ENCODE peak calls at places on chromosomes 16 and 17, in nine cellular contexts. Q, G, P, I, B, T, C, S and E are unnamed samples.

GRCh38 chr17:79272666-79273219 is 198.1 kb downstream of the ENGASE start:
- DNase-seq in S (no peak), C (no peak), T (no peak), B (no peak), P (no peak), Q (no peak), G (no peak), I (no peak), E (no peak)

GRCh38 chr16:16096161-16096857 is 127.0 kb downstream of the ABCC6 start:
- DNase-seq in B (peak), T (peak), P (no peak), G (no peak), S (no peak), C (no peak), Q (peak), I (peak), E (no peak)

GRCh38 chr16:71900336-71900735 is 5.0 kb downstream of the IST1 start:
- DNase-seq in S (peak), Q (no peak), I (no peak), G (no peak), T (no peak), B (no peak), P (no peak), C (no peak), E (no peak)

GRCh38 chr16:725463-726187 is 618 bp downstream of the CCDC78 start:
- DNase-seq in C (no peak), S (no peak), G (no peak), Q (no peak), T (no peak), I (no peak), B (no peak), P (no peak), E (no peak)

GRCh38 chr17:56676807-56677206 is 83.3 kb downstream of the NOG start:
- DNase-seq in B (no peak), Q (no peak), I (no peak), C (no peak), G (no peak), P (no peak), S (no peak), T (no peak), E (no peak)

GRCh38 chr16:11835891-11836652 is 15.3 kb downstream of the RSL1D1 start:
- DNase-seq in I (no peak), T (peak), Q (peak), P (peak), G (no peak), B (peak), S (no peak), C (no peak), E (peak)

GRCh38 chr16:4314532-4315184 is 1.2 kb upstream of the GLIS2 start:
- DNase-seq in Q (no peak), I (no peak), P (peak), S (peak), C (peak), T (peak), B (peak), G (peak), E (no peak)

GRCh38 chr16:67441907-67442306 is 11.0 kb downstream of the HSD11B2 start:
- DNase-seq in C (peak), G (no peak), T (peak), B (no peak), I (no peak), P (no peak), S (no peak), Q (no peak), E (no peak)

GRCh38 chr17:6079155-6079554 is 9.0 kb downstream of the WSCD1 start:
- DNase-seq in B (no peak), Q (no peak), I (no peak), G (no peak), S (no peak), T (no peak), C (no peak), P (no peak), E (peak)

GRCh38 chr17:8248751-8249607 is at the start of gene PFAS:
- DNase-seq in B (peak), Q (peak), S (peak), G (peak), P (peak), C (peak), I (peak), T (peak), E (peak)

GRCh38 chr17:17680477-17681186 is 626 bp upstream of the RAI1 start:
- DNase-seq in G (no peak), C (no peak), S (no peak), Q (no peak), P (no peak), I (no peak), T (no peak), B (no peak), E (no peak)

GRCh38 chr16:49952386-49952785 is 72.6 kb upstream of the CNEP1R1 start:
- DNase-seq in I (no peak), S (no peak), C (no peak), B (no peak), T (peak), Q (no peak), P (no peak), G (no peak), E (no peak)

GRCh38 chr17:204427-205175 is 23.2 kb upstream of the DOC2B start:
- DNase-seq in C (no peak), G (no peak), Q (no peak), S (no peak), P (no peak), B (no peak), I (no peak), T (no peak), E (no peak)

GRCh38 chr17:58351710-58352017 is 337 bp downstream of the SUPT4H1 start:
- DNase-seq in T (no peak), C (no peak), Q (no peak), G (no peak), S (no peak), P (no peak), I (no peak), B (no peak), E (no peak)

GRCh38 chr16:85588562-85589503 is 24.3 kb upstream of the GSE1 start:
- DNase-seq in I (no peak), S (no peak), P (no peak), G (no peak), C (no peak), B (no peak), Q (no peak), T (no peak), E (no peak)

GRCh38 chr17:72151565-72152391 is 31.0 kb downstream of the SOX9 start:
- DNase-seq in Q (no peak), I (peak), P (peak), B (no peak), C (peak), S (no peak), T (peak), G (peak), E (no peak)

GRCh38 chr17:77846531-77847085 is 111.9 kb upstream of the TNRC6C start:
- DNase-seq in B (no peak), G (peak), P (peak), C (no peak), I (no peak), Q (no peak), T (no peak), S (no peak), E (no peak)

GRCh38 chr16:48580925-48581500 is 29.0 kb downstream of the N4BP1 start:
- DNase-seq in C (no peak), B (no peak), G (no peak), I (no peak), Q (no peak), S (no peak), T (no peak), P (no peak), E (no peak)

GRCh38 chr16:75265911-75266701 is 14.7 kb upstream of the BCAR1 start:
- DNase-seq in C (peak), I (peak), Q (no peak), P (peak), G (peak), B (peak), T (peak), S (peak), E (no peak)

GRCh38 chr16:75264999-75265910 is 13.8 kb upstream of the BCAR1 start:
- DNase-seq in G (peak), Q (no peak), T (no peak), C (peak), S (no peak), P (peak), B (peak), I (no peak), E (no peak)

GRCh38 chr16:75267631-75268264 is 16.3 kb upstream of the BCAR1 start:
- DNase-seq in G (peak), C (peak), S (no peak), Q (no peak), B (peak), I (no peak), P (peak), T (peak), E (no peak)

GRCh38 chr16:75264531-75264998 is 13.1 kb upstream of the BCAR1 start:
- DNase-seq in P (no peak), S (no peak), I (peak), G (no peak), B (no peak), Q (no peak), C (peak), T (peak), E (no peak)

DNA sequence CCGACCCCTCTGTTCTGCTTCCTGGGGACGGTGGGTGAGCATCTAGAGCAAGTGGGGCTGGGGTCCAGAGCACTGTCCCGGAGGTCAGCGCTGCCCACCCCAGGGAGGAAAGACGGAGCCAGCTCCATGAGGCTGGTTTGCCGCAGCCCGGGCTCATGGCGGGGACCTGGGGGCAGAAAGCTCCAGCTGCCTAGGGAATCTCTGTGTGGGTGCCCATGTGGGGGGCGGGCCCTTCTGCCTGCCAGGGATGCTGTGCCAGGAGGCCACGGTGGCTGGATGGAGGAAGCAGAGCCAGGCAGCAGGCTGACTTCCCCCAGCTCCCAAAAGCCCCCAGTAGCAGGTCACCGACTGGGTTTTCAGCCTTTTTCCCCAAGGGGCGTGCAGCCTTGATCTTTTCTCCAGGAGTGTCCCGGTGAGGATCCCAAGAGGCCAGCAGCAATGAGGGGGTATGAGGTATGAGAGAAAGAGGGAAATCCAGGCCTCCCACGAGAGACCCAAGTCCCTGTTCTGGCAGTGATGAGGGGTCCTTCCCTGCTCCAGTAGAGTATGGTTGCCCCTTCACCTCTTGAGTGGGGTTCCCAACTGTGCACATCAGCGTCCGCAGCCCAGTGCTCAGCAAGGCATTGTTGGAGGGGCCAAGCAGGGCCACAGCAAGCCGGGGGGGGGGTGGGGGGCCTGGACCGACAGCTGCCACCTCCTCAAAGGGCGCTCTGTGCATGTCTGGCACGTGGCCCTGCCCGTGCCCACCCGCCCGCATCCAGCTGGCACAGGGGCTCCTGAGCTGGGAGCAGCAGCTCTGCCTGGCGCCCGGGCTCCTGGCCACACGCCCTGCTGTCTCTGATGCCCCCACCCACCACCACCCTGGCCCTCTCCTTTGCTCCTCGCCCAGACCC is 15.6 kb upstream of the BCAR1 start:
- DNase-seq in Q (no peak), I (no peak), G (no peak), T (no peak), S (no peak), B (no peak), P (no peak), C (peak), E (no peak)
- H3K4me3 ChIP-seq in Q (no peak), I (no peak), G (peak), T (no peak), S (no peak), B (peak), P (no peak), C (no peak), E (no peak)

GRCh38 chr17:42670925-42671657 is 5.7 kb downstream of the PLEKHH3 start:
- DNase-seq in Q (no peak), C (no peak), P (no peak), S (no peak), T (no peak), I (no peak), B (no peak), G (no peak), E (no peak)

GRCh38 chr17:42673266-42673884 is 3.4 kb downstream of the PLEKHH3 start:
- DNase-seq in B (peak), Q (no peak), S (no peak), P (no peak), G (no peak), T (no peak), C (no peak), I (no peak), E (no peak)

GRCh38 chr17:42669705-42670198 is 7.0 kb downstream of the PLEKHH3 start:
- DNase-seq in G (no peak), S (no peak), B (no peak), Q (no peak), I (no peak), T (no peak), P (no peak), C (peak), E (no peak)

GRCh38 chr17:42672038-42672437 is 4.8 kb downstream of the PLEKHH3 start:
- DNase-seq in C (peak), P (no peak), T (no peak), S (no peak), I (no peak), G (no peak), B (no peak), Q (no peak), E (no peak)

GRCh38 chr17:42670199-42670924 is 6.4 kb downstream of the PLEKHH3 start:
- DNase-seq in B (no peak), S (no peak), T (no peak), Q (no peak), C (peak), P (no peak), I (no peak), G (peak), E (no peak)
- H3K4me3 ChIP-seq in B (no peak), S (no peak), T (no peak), Q (no peak), C (peak), P (no peak), I (peak), G (peak), E (no peak)

DNA sequence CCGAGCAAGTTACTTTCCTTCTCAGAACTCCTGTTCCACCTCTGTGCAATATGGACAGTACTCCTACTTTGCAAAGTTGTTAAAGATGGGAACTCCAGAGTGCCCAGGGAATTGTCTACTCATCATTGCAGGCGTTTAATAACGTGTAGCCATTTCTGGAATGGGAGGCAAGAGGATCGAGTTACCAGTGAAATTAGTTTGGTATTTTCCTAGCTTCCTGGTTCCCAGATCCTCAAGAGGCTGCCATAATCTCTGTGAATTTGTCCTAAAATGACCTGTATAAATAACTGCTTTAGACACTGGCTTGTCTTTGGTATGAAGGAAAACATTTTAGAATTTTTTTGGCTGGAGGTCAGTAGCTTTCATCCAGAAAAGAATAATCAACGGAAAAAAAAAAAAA is 27.7 kb downstream of the WWOX start:
- DNase-seq in P (no peak), C (no peak), Q (peak), I (no peak), G (no peak), B (no peak), T (peak), S (no peak), E (peak)
- H3K4me3 ChIP-seq in P (no peak), C (no peak), Q (no peak), I (no peak), G (no peak), B (no peak), T (no peak), S (no peak), E (no peak)

GRCh38 chr17:38868968-38869646 is 751 bp upstream of the LASP1 start:
- DNase-seq in I (peak), T (peak), P (peak), G (peak), S (peak), B (peak), C (peak), Q (no peak), E (peak)
- H3K4me3 ChIP-seq in I (peak), T (peak), P (peak), G (peak), S (peak), B (peak), C (peak), Q (peak), E (peak)

GRCh38 chr16:88771294-88771772 is 13.7 kb downstream of the PIEZO1 start:
- DNase-seq in C (no peak), I (no peak), S (no peak), B (no peak), G (peak), T (no peak), Q (no peak), P (no peak), E (no peak)
- H3K4me3 ChIP-seq in C (no peak), I (no peak), S (no peak), B (no peak), G (no peak), T (no peak), Q (no peak), P (peak), E (no peak)

GRCh38 chr17:20092292-20092867 is 83.2 kb downstream of the SPECC1 start:
- DNase-seq in G (no peak), B (no peak), Q (no peak), P (no peak), T (no peak), S (no peak), C (no peak), I (no peak), E (no peak)

GRCh38 chr17:20092973-20093626 is 83.9 kb downstream of the SPECC1 start:
- DNase-seq in I (no peak), S (no peak), P (no peak), Q (no peak), B (no peak), G (no peak), T (no peak), C (no peak), E (no peak)

GRCh38 chr17:20094777-20095176 is 85.6 kb downstream of the SPECC1 start:
- DNase-seq in Q (no peak), C (no peak), B (no peak), T (no peak), G (no peak), I (no peak), S (no peak), P (no peak), E (no peak)

GRCh38 chr17:20089795-20090547 is 80.8 kb downstream of the SPECC1 start:
- DNase-seq in T (no peak), B (no peak), G (no peak), S (peak), Q (no peak), P (no peak), C (no peak), I (no peak), E (no peak)

GRCh38 chr17:20091161-20092029 is 82.2 kb downstream of the SPECC1 start:
- DNase-seq in T (peak), S (no peak), Q (peak), C (no peak), B (peak), G (no peak), P (no peak), I (peak), E (no peak)
- H3K4me3 ChIP-seq in T (no peak), S (no peak), Q (no peak), C (no peak), B (no peak), G (no peak), P (no peak), I (no peak), E (no peak)